ENCODE peak calls at places on chromosomes 7 and 10, in four cellular contexts. F, D, A and R are unnamed samples.
A peak's percentile ranks its signal among the peaks of the same experiment; 100 is the strongest.

GRCh38 chr7:26151953-26152781 is at the start of gene NFE2L3:
- DNase-seq in F (peak; percentile 76), D (no peak), A (peak; percentile 91), R (peak; percentile 90)

GRCh38 chr7:106979551-106980357 is 64.8 kb upstream of the PRKAR2B start:
- DNase-seq in F (no peak), D (no peak), A (peak; percentile 83), R (no peak)

GRCh38 chr7:154304740-154305679 is 252.8 kb downstream of the DPP6 start:
- DNase-seq in F (no peak), D (no peak), A (no peak), R (no peak)

GRCh38 chr10:122192142-122192541 is 79.0 kb upstream of the BTBD16 start:
- DNase-seq in F (no peak), D (no peak), A (no peak), R (no peak)

GRCh38 chr7:140966561-140967234 is 42.0 kb upstream of the BRAF start:
- DNase-seq in F (no peak), D (no peak), A (no peak), R (no peak)

GRCh38 chr7:63899691-63900393 is 98.8 kb upstream of the ZNF722 start:
- DNase-seq in F (no peak), D (no peak), A (peak; percentile 45), R (peak; percentile 9)

GRCh38 chr7:79709574-79710409 is 256.3 kb upstream of the MAGI2 start:
- DNase-seq in F (no peak), D (no peak), A (no peak), R (peak; percentile 12)

GRCh38 chr7:96962221-96962620 is 43.1 kb upstream of the DLX6 start:
- DNase-seq in F (no peak), D (no peak), A (no peak), R (no peak)

GRCh38 chr7:46600340-46600739 is 679.3 kb upstream of the IGFBP3 start:
- DNase-seq in F (no peak), D (no peak), A (no peak), R (no peak)

GRCh38 chr7:154287370-154287769 is 235.2 kb downstream of the DPP6 start:
- DNase-seq in F (no peak), D (no peak), A (no peak), R (no peak)

GRCh38 chr7:32500922-32501341 is 5.6 kb downstream of the AVL9 start:
- DNase-seq in F (no peak), D (no peak), A (peak; percentile 45), R (no peak)
- TF ChIP-seq SP1 in F (no peak), D (no peak), A (no peak), R (no peak)

GRCh38 chr7:139745330-139746143 is 32.3 kb downstream of the HIPK2 start:
- DNase-seq in F (peak; percentile 89), D (no peak), A (no peak), R (no peak)
- TF ChIP-seq BHLHE40 in F (no peak), D (no peak), A (no peak), R (no peak)

GRCh38 chr7:131557521-131558385 is 1.3 kb upstream of the PODXL start:
- DNase-seq in F (no peak), D (no peak), A (no peak), R (peak; percentile 36)
- TF ChIP-seq SP1 in F (no peak), D (no peak), A (no peak), R (no peak)

DNA sequence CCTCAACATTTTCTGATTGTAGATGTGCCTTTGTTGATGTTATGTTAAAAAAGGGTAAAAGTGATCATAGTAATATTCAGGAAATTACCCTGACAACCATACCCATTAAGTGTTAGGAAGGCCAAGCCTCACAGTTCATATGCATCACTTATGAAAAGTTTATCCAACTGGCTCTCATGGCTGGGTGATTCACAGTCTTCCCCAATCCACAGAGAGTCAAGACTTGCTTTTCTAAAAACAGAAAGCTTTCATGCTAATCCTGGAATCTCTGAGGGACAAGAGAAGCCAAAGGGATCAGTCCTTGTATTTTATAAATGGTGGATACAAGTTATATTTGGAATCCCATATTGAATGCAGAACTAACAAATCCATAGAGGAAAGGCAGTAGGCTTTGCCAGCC is 218.3 kb downstream of the JAZF1 start:
- DNase-seq in F (no peak), D (no peak), A (no peak), R (no peak)
- TF ChIP-seq BHLHE40 in F (no peak), D (no peak), A (no peak), R (no peak)

GRCh38 chr7:41391818-41392217 is 311.1 kb downstream of the INHBA start:
- DNase-seq in F (no peak), D (no peak), A (no peak), R (no peak)
- TF ChIP-seq SP1 in F (no peak), D (no peak), A (no peak), R (no peak)